ENCODE peak calls at places on chromosome 15, in seven cellular contexts. S is glutamatergic neuron, P is AG04449, U is cardiac fibroblast, O is MM.1S, M is left ventricle myocardium inferior, N is endodermal cell. Z is an unnamed sample.

GRCh38 chr15:87142096-87142495 is 1062.4 kb downstream of the AGBL1 start:
- DNase-seq in O (no peak), U (no peak), S (no peak), N (no peak), P (no peak), M (no peak), Z (no peak)

GRCh38 chr15:40250771-40251454 is 12.1 kb downstream of the PAK6 start:
- DNase-seq in N (no peak), O (no peak), U (no peak), S (no peak), P (no peak), M (peak; percentile 9), Z (no peak)

GRCh38 chr15:54083501-54083900 is 105.3 kb downstream of the UNC13C start:
- DNase-seq in M (no peak), O (no peak), U (no peak), P (no peak), S (no peak), N (no peak), Z (no peak)

GRCh38 chr15:62066663-62067447 is at the start of gene C2CD4A:
- DNase-seq in S (peak; percentile 58), P (no peak), M (peak; percentile 54), N (peak; percentile 95), O (peak; percentile 56), U (peak; percentile 69), Z (peak; percentile 23)

GRCh38 chr15:68436680-68437079 is 4.7 kb upstream of the ITGA11 start:
- DNase-seq in M (no peak), U (no peak), P (no peak), N (peak; percentile 17), S (no peak), O (no peak), Z (peak; percentile 0)

GRCh38 chr15:40286061-40286532 is 3.2 kb upstream of the ANKRD63 start:
- DNase-seq in O (no peak), S (no peak), N (no peak), P (no peak), U (no peak), M (no peak), Z (no peak)

GRCh38 chr15:55587321-55588069 is 650 bp downstream of the PYGO1 start:
- DNase-seq in P (no peak), U (peak; percentile 51), O (peak; percentile 35), N (peak; percentile 87), S (peak; percentile 62), M (peak; percentile 27), Z (peak; percentile 58)

GRCh38 chr15:67906382-67906781 is 66.5 kb upstream of the RNU6-1 start:
- DNase-seq in N (peak; percentile 36), U (peak; percentile 38), M (no peak), O (no peak), P (no peak), S (no peak), Z (no peak)

GRCh38 chr15:66873856-66874255 is 171.8 kb downstream of the SMAD6 start:
- DNase-seq in U (no peak), M (no peak), N (peak; percentile 49), O (no peak), P (no peak), S (no peak), Z (no peak)

GRCh38 chr15:82543155-82543554 is 2.9 kb upstream of the RPS17 start:
- DNase-seq in U (peak; percentile 87), P (peak; percentile 75), S (no peak), O (peak; percentile 59), M (no peak), N (peak; percentile 77), Z (no peak)

GRCh38 chr15:78067328-78068241 is 9.9 kb downstream of the TBC1D2B start:
- DNase-seq in U (no peak), M (no peak), N (no peak), O (no peak), S (no peak), P (no peak), Z (no peak)

DNA sequence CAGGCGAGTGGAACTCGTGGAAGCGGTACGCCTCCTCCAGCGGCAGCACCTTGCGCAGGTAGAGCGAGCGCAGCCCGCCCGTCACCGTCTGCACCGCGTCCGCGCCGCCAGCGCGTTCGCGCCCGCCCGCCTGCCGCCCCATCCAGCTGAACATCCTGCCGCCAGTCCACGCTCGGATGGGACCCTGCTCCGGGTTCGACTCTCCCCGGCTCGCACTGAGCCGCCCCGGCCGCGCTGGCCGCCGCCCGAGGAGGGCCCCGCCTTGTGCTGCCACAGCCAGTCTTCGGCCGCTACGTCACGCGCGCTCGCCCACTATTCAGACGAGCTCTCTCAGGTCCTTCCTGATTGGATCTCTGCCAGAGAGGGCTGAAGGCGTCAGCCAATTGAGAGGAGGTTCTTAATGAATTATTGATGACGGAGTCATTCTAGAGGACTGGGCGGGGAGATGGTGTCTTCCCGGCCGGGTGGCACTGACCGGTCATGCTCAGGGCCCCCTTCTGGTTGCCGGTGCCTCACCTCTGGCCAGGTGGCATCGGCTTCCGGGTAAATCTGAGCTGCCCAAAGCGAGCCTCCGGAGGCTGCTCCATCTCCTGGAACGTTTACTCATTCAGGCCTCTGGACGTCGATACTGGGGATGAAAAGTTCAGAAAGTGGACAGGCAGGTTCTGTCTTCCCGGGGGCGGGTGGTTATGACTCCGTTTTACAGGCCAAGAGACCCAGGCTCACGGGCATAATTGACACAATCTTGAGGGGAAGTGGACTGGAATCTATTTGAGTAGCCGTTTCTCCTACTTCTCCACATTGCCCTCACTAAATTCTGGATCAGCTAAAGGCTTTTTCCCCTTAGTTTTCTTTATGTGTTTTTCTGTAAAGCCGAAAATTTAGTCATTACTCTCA is at the start of gene EHD4:
- DNase-seq in M (peak; percentile 98), O (peak; percentile 99), U (peak; percentile 99), S (peak; percentile 96), P (peak; percentile 89), N (peak; percentile 99), Z (peak; percentile 89)
- TF ChIP-seq CTCF in M (peak; percentile 58), O (peak; percentile 51), U (peak; percentile 21), S (no peak), P (peak; percentile 34), N (peak; percentile 65), Z (peak; percentile 48)

DNA sequence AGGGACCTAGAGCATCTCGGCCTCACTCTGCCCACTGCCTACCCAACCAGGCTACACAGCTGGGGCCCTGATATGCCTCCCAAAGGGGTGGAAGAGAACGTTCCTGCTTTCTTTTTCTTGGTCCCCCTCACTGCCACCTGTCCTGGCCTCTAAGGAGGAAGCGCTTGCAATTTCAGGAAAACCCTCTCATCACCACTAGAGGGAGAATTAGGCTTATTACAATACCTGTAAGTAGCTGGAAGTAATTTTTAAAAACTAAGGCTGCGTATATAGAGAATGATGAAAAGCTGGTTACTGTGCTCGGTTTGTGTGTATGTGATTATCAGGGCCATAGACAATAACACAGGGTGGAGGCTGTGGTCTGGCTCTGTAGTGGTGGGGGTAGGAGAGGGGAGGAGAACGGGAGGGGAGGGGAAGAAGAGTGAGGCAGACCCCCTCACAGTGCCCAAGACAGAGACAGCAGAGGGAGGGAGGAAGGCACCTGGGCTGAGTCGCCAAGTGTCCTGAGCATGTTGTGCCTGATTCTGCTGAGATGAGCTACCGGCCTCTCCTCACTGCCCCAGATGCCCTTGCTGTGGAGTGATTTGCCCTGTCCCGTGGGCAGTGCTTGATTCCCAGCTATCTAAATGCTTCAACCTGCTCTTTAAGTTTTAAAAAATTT is 3.3 kb downstream of the GABRG3 start:
- DNase-seq in M (no peak), U (peak; percentile 11), N (peak; percentile 67), O (peak; percentile 37), P (no peak), S (no peak), Z (no peak)
- TF ChIP-seq CTCF in M (peak; percentile 33), U (no peak), N (peak; percentile 85), O (peak; percentile 35), P (peak; percentile 12), S (peak; percentile 75), Z (peak; percentile 72)

DNA sequence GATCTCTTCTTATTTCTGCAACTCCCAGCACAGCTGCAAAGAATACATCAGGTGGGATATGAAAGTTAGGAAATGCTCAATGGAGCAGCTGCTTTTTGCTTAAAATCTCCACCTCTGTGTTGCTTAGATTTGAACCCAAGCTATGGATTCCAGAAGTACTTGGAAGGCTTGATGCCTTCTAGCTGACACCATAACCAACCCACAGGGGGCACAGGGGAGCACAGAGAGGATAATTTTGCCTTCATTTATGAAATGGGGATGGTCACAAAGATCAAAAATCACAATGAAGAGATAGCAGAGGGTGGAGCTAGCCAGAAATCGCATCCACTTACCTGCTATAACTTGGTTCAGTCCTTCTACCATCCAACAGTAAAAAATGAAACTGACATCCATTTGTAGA is 75.7 kb downstream of the DUT start:
- DNase-seq in O (no peak), P (no peak), M (no peak), U (no peak), S (no peak), N (peak; percentile 59), Z (no peak)
- TF ChIP-seq CTCF in O (peak; percentile 23), P (peak; percentile 7), M (peak; percentile 9), U (peak; percentile 52), S (peak; percentile 10), N (peak; percentile 68), Z (peak; percentile 26)

DNA sequence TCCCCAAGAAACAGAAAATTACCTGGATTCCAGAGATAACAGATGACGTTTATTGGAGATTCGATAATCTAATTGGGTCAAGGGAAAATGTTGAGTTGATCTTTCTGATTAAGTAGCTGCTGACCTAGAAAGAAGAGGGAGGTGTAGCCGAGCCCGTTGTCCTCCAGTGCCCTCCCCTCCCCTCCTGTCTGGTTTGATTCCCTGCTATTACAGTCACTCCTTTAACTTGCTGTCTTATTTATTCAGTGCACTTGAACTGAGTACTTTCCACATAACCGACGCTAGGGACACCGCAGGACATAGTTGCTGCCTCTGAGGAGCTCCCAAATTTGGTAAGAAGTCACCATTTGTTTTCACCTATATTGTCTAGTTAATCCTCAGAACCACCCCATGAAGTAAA is 103.7 kb downstream of the AQP9 start:
- DNase-seq in M (no peak), S (no peak), N (no peak), U (no peak), O (no peak), P (no peak), Z (no peak)
- TF ChIP-seq CTCF in M (peak; percentile 35), S (no peak), N (peak; percentile 34), U (no peak), O (no peak), P (no peak), Z (no peak)

GRCh38 chr15:71571641-71572040 is 238.7 kb upstream of the NR2E3 start:
- DNase-seq in N (no peak), S (no peak), M (no peak), P (no peak), U (no peak), O (no peak), Z (no peak)

GRCh38 chr15:71575474-71576045 is 234.8 kb upstream of the NR2E3 start:
- DNase-seq in N (no peak), U (peak; percentile 33), P (no peak), M (no peak), S (no peak), O (peak; percentile 11), Z (no peak)

GRCh38 chr15:71573599-71573998 is 236.8 kb upstream of the NR2E3 start:
- DNase-seq in N (no peak), S (no peak), M (no peak), U (no peak), P (no peak), O (no peak), Z (no peak)

GRCh38 chr15:71570736-71571135 is 239.6 kb upstream of the NR2E3 start:
- DNase-seq in O (no peak), N (no peak), S (no peak), M (no peak), U (no peak), P (no peak), Z (no peak)

GRCh38 chr15:71572452-71573053 is 237.8 kb upstream of the NR2E3 start:
- DNase-seq in P (no peak), S (no peak), U (peak; percentile 33), M (no peak), O (no peak), N (peak; percentile 87), Z (no peak)
- TF ChIP-seq CTCF in P (no peak), S (no peak), U (peak; percentile 22), M (peak; percentile 41), O (no peak), N (peak; percentile 73), Z (no peak)